ENCODE peak calls at places on chromosome 13, in nine cellular contexts. S is fibroblast of mammary gland; H is lower lobe of right lung; V is Panc1; E is CD4-positive, CD25-positive, alpha-beta regulatory T cell; J is D721Med; F is activated CD4-positive, CD25-positive, alpha-beta regulatory T cell treated with anti-CD3 and anti-CD28 coated beads, Interleukin-2, amount 50 U/mL, for 72 hours; B is T-helper 2 cell; T is mucosa of gallbladder. A is an unnamed sample.
A peak's percentile ranks its signal among the peaks of the same experiment; 100 is the strongest.

GRCh38 chr13:48278806-48279205 is 24.7 kb upstream of the RB1 start:
- DNase-seq in S (no peak), H (no peak), V (no peak), E (no peak), J (no peak), F (no peak), B (no peak), T (no peak), A (no peak)

GRCh38 chr13:29654807-29655547 is 59.5 kb upstream of the SLC7A1 start:
- DNase-seq in S (peak; percentile 93), H (no peak), V (no peak), E (no peak), J (no peak), F (no peak), B (no peak), T (no peak), A (no peak)

GRCh38 chr13:73451120-73452029 is 392.6 kb downstream of the KLF5 start:
- DNase-seq in S (no peak), H (no peak), V (no peak), E (no peak), J (no peak), F (no peak), B (no peak), T (no peak), A (no peak)

GRCh38 chr13:40401911-40402776 is 264.3 kb downstream of the FOXO1 start:
- DNase-seq in S (peak; percentile 99), H (peak; percentile 95), V (no peak), E (peak; percentile 54), J (no peak), F (peak; percentile 62), B (no peak), T (peak; percentile 95), A (no peak)

GRCh38 chr13:31088826-31089420 is 72.8 kb downstream of the HSPH1 start:
- DNase-seq in S (no peak), H (no peak), V (no peak), E (no peak), J (no peak), F (no peak), B (no peak), T (no peak), A (no peak)

GRCh38 chr13:38862443-38862842 is 128.2 kb downstream of the STOML3 start:
- DNase-seq in S (no peak), H (no peak), V (no peak), E (no peak), J (no peak), F (no peak), B (no peak), T (no peak), A (no peak)

GRCh38 chr13:104847863-104848262 is 1687.6 kb downstream of the EFNB2 start:
- DNase-seq in S (no peak), H (no peak), V (no peak), E (no peak), J (no peak), F (no peak), B (no peak), T (peak; percentile 14), A (no peak)

GRCh38 chr13:98524793-98525192 is 52.1 kb downstream of the STK24 start:
- DNase-seq in S (no peak), H (no peak), V (no peak), E (no peak), J (no peak), F (no peak), B (no peak), T (no peak), A (no peak)

GRCh38 chr13:21074601-21075302 is 13.4 kb upstream of the LATS2 start:
- DNase-seq in S (peak; percentile 46), H (no peak), V (no peak), E (peak; percentile 77), J (no peak), F (no peak), B (peak; percentile 80), T (no peak), A (no peak)

GRCh38 chr13:109835321-109835720 is 48.9 kb upstream of the IRS2 start:
- DNase-seq in S (peak; percentile 23), H (no peak), V (no peak), E (no peak), J (no peak), F (no peak), B (no peak), T (no peak), A (no peak)

GRCh38 chr13:51006067-51006800 is 96.6 kb downstream of the RNASEH2B start:
- DNase-seq in S (peak; percentile 75), H (no peak), V (no peak), E (no peak), J (no peak), F (no peak), B (no peak), T (no peak), A (no peak)

GRCh38 chr13:112204881-112205327 is 138.0 kb downstream of the SOX1 start:
- DNase-seq in S (no peak), H (no peak), V (no peak), E (no peak), J (no peak), F (no peak), B (no peak), T (no peak), A (no peak)

GRCh38 chr13:114146629-114147028 is 14.2 kb upstream of the RASA3 start:
- DNase-seq in S (no peak), H (no peak), V (no peak), E (no peak), J (no peak), F (peak; percentile 29), B (no peak), T (no peak), A (no peak)

GRCh38 chr13:111068009-111068350 is 47.1 kb upstream of the ARHGEF7 start:
- DNase-seq in S (no peak), H (no peak), V (no peak), E (no peak), J (no peak), F (no peak), B (no peak), T (no peak), A (no peak)

GRCh38 chr13:31413531-31413930 is 213.8 kb downstream of the B3GLCT start:
- DNase-seq in S (no peak), H (no peak), V (no peak), E (no peak), J (no peak), F (no peak), B (no peak), T (no peak), A (no peak)

GRCh38 chr13:108855737-108856387 is 226.5 kb downstream of the MYO16 start:
- DNase-seq in S (no peak), H (no peak), V (no peak), E (no peak), J (no peak), F (no peak), B (peak; percentile 24), T (no peak), A (no peak)

GRCh38 chr13:99311137-99311536 is 3.9 kb upstream of the GPR183 start:
- DNase-seq in S (peak; percentile 78), H (no peak), V (no peak), E (no peak), J (no peak), F (no peak), B (no peak), T (no peak), A (no peak)

GRCh38 chr13:95809429-95809828 is 132.5 kb downstream of the DNAJC3 start:
- DNase-seq in S (no peak), H (no peak), V (no peak), E (no peak), J (no peak), F (no peak), B (no peak), T (no peak), A (no peak)

GRCh38 chr13:77429320-77430142 is 102.6 kb upstream of the MYCBP2 start:
- DNase-seq in S (peak; percentile 64), H (no peak), V (no peak), E (no peak), J (no peak), F (no peak), B (peak; percentile 52), T (no peak), A (no peak)

GRCh38 chr13:44955421-44955820 is 33.9 kb downstream of the NUFIP1 start:
- DNase-seq in S (no peak), H (peak; percentile 57), V (no peak), E (no peak), J (no peak), F (no peak), B (no peak), T (peak; percentile 21), A (no peak)

GRCh38 chr13:96431044-96431581 is 341.2 kb downstream of the HS6ST3 start:
- DNase-seq in S (no peak), H (no peak), V (no peak), E (no peak), J (no peak), F (no peak), B (no peak), T (no peak), A (no peak)

GRCh38 chr13:51922771-51923480 is 61.2 kb downstream of the CCDC70 start:
- DNase-seq in S (no peak), H (no peak), V (no peak), E (no peak), J (no peak), F (no peak), B (no peak), T (no peak), A (peak; percentile 49)

GRCh38 chr13:23743269-23743668 is 145.9 kb downstream of the MIPEP start:
- DNase-seq in S (no peak), H (no peak), V (no peak), E (peak; percentile 72), J (no peak), F (no peak), B (peak; percentile 93), T (no peak), A (no peak)

GRCh38 chr13:110535526-110535925 is 26.0 kb downstream of the RAB20 start:
- DNase-seq in S (no peak), H (no peak), V (no peak), E (no peak), J (no peak), F (no peak), B (no peak), T (no peak), A (no peak)

GRCh38 chr13:104315606-104316005 is 1249.4 kb upstream of the SLC10A2 start:
- DNase-seq in S (peak; percentile 86), H (no peak), V (peak; percentile 20), E (no peak), J (no peak), F (no peak), B (no peak), T (no peak), A (no peak)

GRCh38 chr13:102977471-102977870 is 88.7 kb downstream of the SLC10A2 start:
- DNase-seq in S (peak; percentile 63), H (no peak), V (no peak), E (no peak), J (no peak), F (no peak), B (no peak), T (no peak), A (no peak)

A was measured in type B pancreatic cell.